ENCODE peak calls at places on chromosome 12, in seven cellular contexts. One of them, this sample, is unnamed.

GRCh38 chr12:69897744-69898143 is 72.7 kb downstream of the MYRFL start:
- DNase-seq in RPMI7951: peak
- DNase-seq in head of caudate nucleus: no peak
- DNase-seq in effector CD4-positive, alpha-beta T cell: no peak
- DNase-seq in WTC11: no peak
- DNase-seq in fibroblast of the aortic adventitia: peak
- DNase-seq in stimulated activated CD4-positive, alpha-beta T cell treated with anti-CD3 and anti-CD28 coated beads, TNF-alpha, amount 100 ng/mL, for 1 hour: no peak
- DNase-seq in this sample: no peak

GRCh38 chr12:95083938-95084337 is 10.5 kb upstream of the NR2C1 start:
- DNase-seq in RPMI7951: peak
- DNase-seq in head of caudate nucleus: no peak
- DNase-seq in effector CD4-positive, alpha-beta T cell: no peak
- DNase-seq in WTC11: no peak
- DNase-seq in fibroblast of the aortic adventitia: peak
- DNase-seq in stimulated activated CD4-positive, alpha-beta T cell treated with anti-CD3 and anti-CD28 coated beads, TNF-alpha, amount 100 ng/mL, for 1 hour: no peak
- DNase-seq in this sample: no peak

GRCh38 chr12:45232771-45233372 is 17.0 kb downstream of the ANO6 start:
- DNase-seq in RPMI7951: peak
- DNase-seq in head of caudate nucleus: no peak
- DNase-seq in effector CD4-positive, alpha-beta T cell: no peak
- DNase-seq in WTC11: peak
- DNase-seq in fibroblast of the aortic adventitia: peak
- DNase-seq in stimulated activated CD4-positive, alpha-beta T cell treated with anti-CD3 and anti-CD28 coated beads, TNF-alpha, amount 100 ng/mL, for 1 hour: no peak
- DNase-seq in this sample: no peak

GRCh38 chr12:123384318-123384993 is 524 bp downstream of the KMT5A start:
- DNase-seq in RPMI7951: peak
- DNase-seq in head of caudate nucleus: no peak
- DNase-seq in effector CD4-positive, alpha-beta T cell: peak
- DNase-seq in WTC11: peak
- DNase-seq in fibroblast of the aortic adventitia: no peak
- DNase-seq in stimulated activated CD4-positive, alpha-beta T cell treated with anti-CD3 and anti-CD28 coated beads, TNF-alpha, amount 100 ng/mL, for 1 hour: no peak
- DNase-seq in this sample: no peak

GRCh38 chr12:26631846-26632245 is 201.1 kb downstream of the ITPR2 start:
- DNase-seq in RPMI7951: peak
- DNase-seq in head of caudate nucleus: no peak
- DNase-seq in effector CD4-positive, alpha-beta T cell: no peak
- DNase-seq in WTC11: no peak
- DNase-seq in fibroblast of the aortic adventitia: peak
- DNase-seq in stimulated activated CD4-positive, alpha-beta T cell treated with anti-CD3 and anti-CD28 coated beads, TNF-alpha, amount 100 ng/mL, for 1 hour: no peak
- DNase-seq in this sample: no peak

GRCh38 chr12:27822076-27822712 is 42.2 kb upstream of the MANSC4 start:
- DNase-seq in RPMI7951: peak
- DNase-seq in head of caudate nucleus: no peak
- DNase-seq in effector CD4-positive, alpha-beta T cell: peak
- DNase-seq in WTC11: no peak
- DNase-seq in fibroblast of the aortic adventitia: peak
- DNase-seq in stimulated activated CD4-positive, alpha-beta T cell treated with anti-CD3 and anti-CD28 coated beads, TNF-alpha, amount 100 ng/mL, for 1 hour: peak
- DNase-seq in this sample: peak

GRCh38 chr12:26246483-26247164 is 51.3 kb downstream of the SSPN start:
- DNase-seq in RPMI7951: no peak
- DNase-seq in head of caudate nucleus: no peak
- DNase-seq in effector CD4-positive, alpha-beta T cell: no peak
- DNase-seq in WTC11: no peak
- DNase-seq in fibroblast of the aortic adventitia: no peak
- DNase-seq in stimulated activated CD4-positive, alpha-beta T cell treated with anti-CD3 and anti-CD28 coated beads, TNF-alpha, amount 100 ng/mL, for 1 hour: no peak
- DNase-seq in this sample: no peak

GRCh38 chr12:70840966-70841365 is 79.6 kb downstream of the PTPRR start:
- DNase-seq in RPMI7951: no peak
- DNase-seq in head of caudate nucleus: no peak
- DNase-seq in effector CD4-positive, alpha-beta T cell: no peak
- DNase-seq in WTC11: no peak
- DNase-seq in fibroblast of the aortic adventitia: no peak
- DNase-seq in stimulated activated CD4-positive, alpha-beta T cell treated with anti-CD3 and anti-CD28 coated beads, TNF-alpha, amount 100 ng/mL, for 1 hour: no peak
- DNase-seq in this sample: no peak

GRCh38 chr12:127565241-127565640 is 701.7 kb upstream of the TMEM132C start:
- DNase-seq in RPMI7951: no peak
- DNase-seq in head of caudate nucleus: no peak
- DNase-seq in effector CD4-positive, alpha-beta T cell: no peak
- DNase-seq in WTC11: no peak
- DNase-seq in fibroblast of the aortic adventitia: no peak
- DNase-seq in stimulated activated CD4-positive, alpha-beta T cell treated with anti-CD3 and anti-CD28 coated beads, TNF-alpha, amount 100 ng/mL, for 1 hour: no peak
- DNase-seq in this sample: no peak

GRCh38 chr12:52628841-52629240 is 10.5 kb upstream of the KRT73 start:
- DNase-seq in RPMI7951: no peak
- DNase-seq in head of caudate nucleus: no peak
- DNase-seq in effector CD4-positive, alpha-beta T cell: no peak
- DNase-seq in WTC11: no peak
- DNase-seq in fibroblast of the aortic adventitia: no peak
- DNase-seq in stimulated activated CD4-positive, alpha-beta T cell treated with anti-CD3 and anti-CD28 coated beads, TNF-alpha, amount 100 ng/mL, for 1 hour: no peak
- DNase-seq in this sample: no peak

GRCh38 chr12:122868471-122869177 is 27.3 kb downstream of the VPS37B start:
- DNase-seq in RPMI7951: no peak
- DNase-seq in head of caudate nucleus: peak
- DNase-seq in effector CD4-positive, alpha-beta T cell: no peak
- DNase-seq in WTC11: no peak
- DNase-seq in fibroblast of the aortic adventitia: no peak
- DNase-seq in stimulated activated CD4-positive, alpha-beta T cell treated with anti-CD3 and anti-CD28 coated beads, TNF-alpha, amount 100 ng/mL, for 1 hour: no peak
- DNase-seq in this sample: no peak

GRCh38 chr12:59425798-59426197 is 170.0 kb upstream of the SLC16A7 start:
- DNase-seq in RPMI7951: no peak
- DNase-seq in head of caudate nucleus: no peak
- DNase-seq in effector CD4-positive, alpha-beta T cell: no peak
- DNase-seq in WTC11: no peak
- DNase-seq in fibroblast of the aortic adventitia: peak
- DNase-seq in stimulated activated CD4-positive, alpha-beta T cell treated with anti-CD3 and anti-CD28 coated beads, TNF-alpha, amount 100 ng/mL, for 1 hour: no peak
- DNase-seq in this sample: no peak

GRCh38 chr12:118183155-118183554 is 47.2 kb downstream of the PEBP1 start:
- DNase-seq in RPMI7951: no peak
- DNase-seq in head of caudate nucleus: no peak
- DNase-seq in effector CD4-positive, alpha-beta T cell: no peak
- DNase-seq in WTC11: no peak
- DNase-seq in fibroblast of the aortic adventitia: no peak
- DNase-seq in stimulated activated CD4-positive, alpha-beta T cell treated with anti-CD3 and anti-CD28 coated beads, TNF-alpha, amount 100 ng/mL, for 1 hour: no peak
- DNase-seq in this sample: no peak

GRCh38 chr12:15732341-15733061 is 56.7 kb downstream of the EPS8 start:
- DNase-seq in RPMI7951: peak
- DNase-seq in head of caudate nucleus: no peak
- DNase-seq in effector CD4-positive, alpha-beta T cell: no peak
- DNase-seq in WTC11: no peak
- DNase-seq in fibroblast of the aortic adventitia: peak
- DNase-seq in stimulated activated CD4-positive, alpha-beta T cell treated with anti-CD3 and anti-CD28 coated beads, TNF-alpha, amount 100 ng/mL, for 1 hour: no peak
- DNase-seq in this sample: no peak